ENCODE peak calls at places on chromosomes 16 and 17, in ten cellular contexts. One of them, this sample, is unnamed.

GRCh38 chr17:3683054-3683511 is 12.9 kb downstream of the P2RX5 start:
- DNase-seq in GM03348: peak
- DNase-seq in iris pigment epithelial cell: no peak
- DNase-seq in T-helper 9 cell: peak
- DNase-seq in LoVo: no peak
- DNase-seq in stomach: peak
- DNase-seq in activated CD4-positive, alpha-beta T cell treated with anti-CD3 and anti-CD28 coated beads for 24 hours: peak
- DNase-seq in left ventricle myocardium inferior: no peak
- DNase-seq in hypothalamus: no peak
- DNase-seq in CD4-positive, alpha-beta T cell: peak
- DNase-seq in this sample: peak

GRCh38 chr17:83199500-83200201 is 120.2 kb downstream of the METRNL start:
- DNase-seq in iris pigment epithelial cell: no peak
- DNase-seq in GM03348: peak
- DNase-seq in CD4-positive, alpha-beta T cell: no peak
- DNase-seq in stomach: peak
- DNase-seq in T-helper 9 cell: no peak
- DNase-seq in activated CD4-positive, alpha-beta T cell treated with anti-CD3 and anti-CD28 coated beads for 24 hours: peak
- DNase-seq in left ventricle myocardium inferior: peak
- DNase-seq in LoVo: no peak
- DNase-seq in hypothalamus: no peak
- DNase-seq in this sample: no peak

GRCh38 chr17:60102632-60103047 is 23.9 kb upstream of the HEATR6 start:
- DNase-seq in GM03348: peak
- DNase-seq in left ventricle myocardium inferior: no peak
- DNase-seq in iris pigment epithelial cell: peak
- DNase-seq in CD4-positive, alpha-beta T cell: peak
- DNase-seq in LoVo: peak
- DNase-seq in stomach: no peak
- DNase-seq in activated CD4-positive, alpha-beta T cell treated with anti-CD3 and anti-CD28 coated beads for 24 hours: no peak
- DNase-seq in T-helper 9 cell: no peak
- DNase-seq in hypothalamus: no peak
- DNase-seq in this sample: no peak

GRCh38 chr16:20385844-20386832 is 18.4 kb downstream of the PDILT start:
- DNase-seq in stomach: peak
- DNase-seq in activated CD4-positive, alpha-beta T cell treated with anti-CD3 and anti-CD28 coated beads for 24 hours: peak
- DNase-seq in GM03348: peak
- DNase-seq in LoVo: peak
- DNase-seq in hypothalamus: peak
- DNase-seq in left ventricle myocardium inferior: peak
- DNase-seq in iris pigment epithelial cell: peak
- DNase-seq in CD4-positive, alpha-beta T cell: peak
- DNase-seq in T-helper 9 cell: peak
- DNase-seq in this sample: peak

GRCh38 chr16:1336619-1337018 is 3.2 kb downstream of the BAIAP3 start:
- DNase-seq in left ventricle myocardium inferior: no peak
- DNase-seq in GM03348: no peak
- DNase-seq in CD4-positive, alpha-beta T cell: no peak
- DNase-seq in activated CD4-positive, alpha-beta T cell treated with anti-CD3 and anti-CD28 coated beads for 24 hours: no peak
- DNase-seq in hypothalamus: no peak
- DNase-seq in LoVo: no peak
- DNase-seq in T-helper 9 cell: no peak
- DNase-seq in iris pigment epithelial cell: no peak
- DNase-seq in stomach: no peak
- DNase-seq in this sample: no peak

GRCh38 chr16:23145608-23146007 is 3.6 kb downstream of the USP31 start:
- DNase-seq in iris pigment epithelial cell: peak
- DNase-seq in activated CD4-positive, alpha-beta T cell treated with anti-CD3 and anti-CD28 coated beads for 24 hours: no peak
- DNase-seq in CD4-positive, alpha-beta T cell: no peak
- DNase-seq in LoVo: no peak
- DNase-seq in left ventricle myocardium inferior: no peak
- DNase-seq in stomach: no peak
- DNase-seq in hypothalamus: no peak
- DNase-seq in T-helper 9 cell: no peak
- DNase-seq in GM03348: peak
- DNase-seq in this sample: peak

GRCh38 chr17:15883617-15884111 is 61.3 kb upstream of the ADORA2B start:
- DNase-seq in activated CD4-positive, alpha-beta T cell treated with anti-CD3 and anti-CD28 coated beads for 24 hours: no peak
- DNase-seq in GM03348: no peak
- DNase-seq in iris pigment epithelial cell: peak
- DNase-seq in T-helper 9 cell: no peak
- DNase-seq in LoVo: peak
- DNase-seq in CD4-positive, alpha-beta T cell: no peak
- DNase-seq in left ventricle myocardium inferior: no peak
- DNase-seq in stomach: no peak
- DNase-seq in hypothalamus: no peak
- DNase-seq in this sample: no peak

GRCh38 chr16:80806957-80807356 is 2.6 kb upstream of the CDYL2 start:
- DNase-seq in GM03348: peak
- DNase-seq in left ventricle myocardium inferior: no peak
- DNase-seq in CD4-positive, alpha-beta T cell: no peak
- DNase-seq in T-helper 9 cell: no peak
- DNase-seq in activated CD4-positive, alpha-beta T cell treated with anti-CD3 and anti-CD28 coated beads for 24 hours: peak
- DNase-seq in stomach: no peak
- DNase-seq in iris pigment epithelial cell: peak
- DNase-seq in LoVo: peak
- DNase-seq in hypothalamus: no peak
- DNase-seq in this sample: no peak

GRCh38 chr16:58638148-58639036 is 8.8 kb upstream of the CNOT1 start:
- DNase-seq in CD4-positive, alpha-beta T cell: no peak
- DNase-seq in iris pigment epithelial cell: peak
- DNase-seq in stomach: peak
- DNase-seq in left ventricle myocardium inferior: peak
- DNase-seq in GM03348: peak
- DNase-seq in hypothalamus: no peak
- DNase-seq in T-helper 9 cell: no peak
- DNase-seq in activated CD4-positive, alpha-beta T cell treated with anti-CD3 and anti-CD28 coated beads for 24 hours: no peak
- DNase-seq in LoVo: peak
- DNase-seq in this sample: peak

GRCh38 chr16:61148930-61149329 is 887.3 kb downstream of the CDH8 start:
- DNase-seq in LoVo: no peak
- DNase-seq in activated CD4-positive, alpha-beta T cell treated with anti-CD3 and anti-CD28 coated beads for 24 hours: no peak
- DNase-seq in left ventricle myocardium inferior: no peak
- DNase-seq in iris pigment epithelial cell: no peak
- DNase-seq in hypothalamus: no peak
- DNase-seq in GM03348: no peak
- DNase-seq in stomach: no peak
- DNase-seq in CD4-positive, alpha-beta T cell: no peak
- DNase-seq in T-helper 9 cell: no peak
- DNase-seq in this sample: no peak

GRCh38 chr16:13702614-13703013 is 217.3 kb upstream of the ERCC4 start:
- DNase-seq in activated CD4-positive, alpha-beta T cell treated with anti-CD3 and anti-CD28 coated beads for 24 hours: no peak
- DNase-seq in stomach: no peak
- DNase-seq in LoVo: no peak
- DNase-seq in T-helper 9 cell: no peak
- DNase-seq in iris pigment epithelial cell: no peak
- DNase-seq in CD4-positive, alpha-beta T cell: no peak
- DNase-seq in hypothalamus: no peak
- DNase-seq in GM03348: no peak
- DNase-seq in left ventricle myocardium inferior: no peak
- DNase-seq in this sample: no peak

GRCh38 chr17:44549736-44550135 is 7.5 kb upstream of the FZD2 start:
- DNase-seq in activated CD4-positive, alpha-beta T cell treated with anti-CD3 and anti-CD28 coated beads for 24 hours: no peak
- DNase-seq in GM03348: no peak
- DNase-seq in T-helper 9 cell: no peak
- DNase-seq in hypothalamus: no peak
- DNase-seq in stomach: no peak
- DNase-seq in LoVo: no peak
- DNase-seq in left ventricle myocardium inferior: no peak
- DNase-seq in iris pigment epithelial cell: no peak
- DNase-seq in CD4-positive, alpha-beta T cell: no peak
- DNase-seq in this sample: no peak

GRCh38 chr17:7997186-7997585 is 5.2 kb upstream of the GUCY2D start:
- DNase-seq in LoVo: no peak
- DNase-seq in GM03348: no peak
- DNase-seq in stomach: peak
- DNase-seq in iris pigment epithelial cell: peak
- DNase-seq in activated CD4-positive, alpha-beta T cell treated with anti-CD3 and anti-CD28 coated beads for 24 hours: no peak
- DNase-seq in CD4-positive, alpha-beta T cell: no peak
- DNase-seq in hypothalamus: no peak
- DNase-seq in T-helper 9 cell: no peak
- DNase-seq in left ventricle myocardium inferior: peak
- DNase-seq in this sample: peak

GRCh38 chr16:86580063-86580797 is 1.9 kb downstream of the FOXL1 start:
- DNase-seq in stomach: no peak
- DNase-seq in iris pigment epithelial cell: no peak
- DNase-seq in T-helper 9 cell: no peak
- DNase-seq in activated CD4-positive, alpha-beta T cell treated with anti-CD3 and anti-CD28 coated beads for 24 hours: no peak
- DNase-seq in LoVo: no peak
- DNase-seq in left ventricle myocardium inferior: no peak
- DNase-seq in hypothalamus: no peak
- DNase-seq in GM03348: no peak
- DNase-seq in CD4-positive, alpha-beta T cell: no peak
- DNase-seq in this sample: no peak

GRCh38 chr17:38584350-38584925 is 21.3 kb downstream of the SRCIN1 start:
- DNase-seq in iris pigment epithelial cell: peak
- DNase-seq in LoVo: peak
- DNase-seq in left ventricle myocardium inferior: peak
- DNase-seq in GM03348: peak
- DNase-seq in activated CD4-positive, alpha-beta T cell treated with anti-CD3 and anti-CD28 coated beads for 24 hours: peak
- DNase-seq in stomach: peak
- DNase-seq in CD4-positive, alpha-beta T cell: peak
- DNase-seq in hypothalamus: peak
- DNase-seq in T-helper 9 cell: peak
- DNase-seq in this sample: peak

GRCh38 chr17:67824735-67825626 is at the start of gene BPTF:
- DNase-seq in LoVo: peak
- DNase-seq in CD4-positive, alpha-beta T cell: peak
- DNase-seq in GM03348: peak
- DNase-seq in iris pigment epithelial cell: peak
- DNase-seq in T-helper 9 cell: peak
- DNase-seq in stomach: peak
- DNase-seq in hypothalamus: peak
- DNase-seq in left ventricle myocardium inferior: peak
- DNase-seq in activated CD4-positive, alpha-beta T cell treated with anti-CD3 and anti-CD28 coated beads for 24 hours: peak
- DNase-seq in this sample: peak

GRCh38 chr17:74408830-74409229 is 23.1 kb upstream of the GPRC5C start:
- DNase-seq in activated CD4-positive, alpha-beta T cell treated with anti-CD3 and anti-CD28 coated beads for 24 hours: no peak
- DNase-seq in GM03348: no peak
- DNase-seq in hypothalamus: no peak
- DNase-seq in left ventricle myocardium inferior: no peak
- DNase-seq in stomach: peak
- DNase-seq in LoVo: no peak
- DNase-seq in CD4-positive, alpha-beta T cell: no peak
- DNase-seq in T-helper 9 cell: no peak
- DNase-seq in iris pigment epithelial cell: no peak
- DNase-seq in this sample: no peak

GRCh38 chr17:62869885-62870580 is 61.9 kb upstream of the MARCHF10 start:
- DNase-seq in GM03348: peak
- DNase-seq in activated CD4-positive, alpha-beta T cell treated with anti-CD3 and anti-CD28 coated beads for 24 hours: no peak
- DNase-seq in LoVo: no peak
- DNase-seq in hypothalamus: no peak
- DNase-seq in T-helper 9 cell: no peak
- DNase-seq in iris pigment epithelial cell: peak
- DNase-seq in left ventricle myocardium inferior: no peak
- DNase-seq in stomach: no peak
- DNase-seq in CD4-positive, alpha-beta T cell: no peak
- DNase-seq in this sample: no peak

GRCh38 chr16:88782454-88783390 is 2.3 kb downstream of the PIEZO1 start:
- DNase-seq in activated CD4-positive, alpha-beta T cell treated with anti-CD3 and anti-CD28 coated beads for 24 hours: peak
- DNase-seq in stomach: no peak
- DNase-seq in T-helper 9 cell: peak
- DNase-seq in CD4-positive, alpha-beta T cell: no peak
- DNase-seq in GM03348: peak
- DNase-seq in left ventricle myocardium inferior: no peak
- DNase-seq in iris pigment epithelial cell: peak
- DNase-seq in LoVo: no peak
- DNase-seq in hypothalamus: peak
- DNase-seq in this sample: no peak

GRCh38 chr16:84423416-84423837 is 55.1 kb downstream of the ATP2C2 start:
- DNase-seq in CD4-positive, alpha-beta T cell: no peak
- DNase-seq in left ventricle myocardium inferior: no peak
- DNase-seq in hypothalamus: no peak
- DNase-seq in LoVo: no peak
- DNase-seq in T-helper 9 cell: no peak
- DNase-seq in stomach: no peak
- DNase-seq in iris pigment epithelial cell: peak
- DNase-seq in GM03348: peak
- DNase-seq in activated CD4-positive, alpha-beta T cell treated with anti-CD3 and anti-CD28 coated beads for 24 hours: no peak
- DNase-seq in this sample: no peak

GRCh38 chr17:38907930-38908675 is 17.3 kb upstream of the LASP1NB start:
- DNase-seq in stomach: no peak
- DNase-seq in left ventricle myocardium inferior: peak
- DNase-seq in iris pigment epithelial cell: no peak
- DNase-seq in GM03348: no peak
- DNase-seq in CD4-positive, alpha-beta T cell: no peak
- DNase-seq in T-helper 9 cell: no peak
- DNase-seq in activated CD4-positive, alpha-beta T cell treated with anti-CD3 and anti-CD28 coated beads for 24 hours: no peak
- DNase-seq in LoVo: no peak
- DNase-seq in hypothalamus: no peak
- DNase-seq in this sample: no peak

GRCh38 chr17:55120651-55121050 is 144.1 kb upstream of the HLF start:
- DNase-seq in iris pigment epithelial cell: no peak
- DNase-seq in LoVo: no peak
- DNase-seq in GM03348: no peak
- DNase-seq in left ventricle myocardium inferior: no peak
- DNase-seq in T-helper 9 cell: no peak
- DNase-seq in stomach: no peak
- DNase-seq in activated CD4-positive, alpha-beta T cell treated with anti-CD3 and anti-CD28 coated beads for 24 hours: no peak
- DNase-seq in CD4-positive, alpha-beta T cell: no peak
- DNase-seq in hypothalamus: no peak
- DNase-seq in this sample: no peak

GRCh38 chr16:3112881-3113574 is 642 bp downstream of the ZNF205 start:
- DNase-seq in T-helper 9 cell: no peak
- DNase-seq in hypothalamus: no peak
- DNase-seq in GM03348: no peak
- DNase-seq in iris pigment epithelial cell: no peak
- DNase-seq in stomach: no peak
- DNase-seq in LoVo: no peak
- DNase-seq in left ventricle myocardium inferior: no peak
- DNase-seq in CD4-positive, alpha-beta T cell: no peak
- DNase-seq in activated CD4-positive, alpha-beta T cell treated with anti-CD3 and anti-CD28 coated beads for 24 hours: no peak
- DNase-seq in this sample: no peak

GRCh38 chr16:66414891-66415290 is 12.2 kb upstream of the BEAN1 start:
- DNase-seq in hypothalamus: no peak
- DNase-seq in iris pigment epithelial cell: peak
- DNase-seq in GM03348: peak
- DNase-seq in activated CD4-positive, alpha-beta T cell treated with anti-CD3 and anti-CD28 coated beads for 24 hours: no peak
- DNase-seq in CD4-positive, alpha-beta T cell: no peak
- DNase-seq in T-helper 9 cell: no peak
- DNase-seq in left ventricle myocardium inferior: no peak
- DNase-seq in stomach: no peak
- DNase-seq in LoVo: no peak
- DNase-seq in this sample: no peak

GRCh38 chr17:38447502-38448095 is 19.3 kb downstream of the ARHGAP23 start:
- DNase-seq in hypothalamus: no peak
- DNase-seq in left ventricle myocardium inferior: no peak
- DNase-seq in stomach: no peak
- DNase-seq in CD4-positive, alpha-beta T cell: no peak
- DNase-seq in iris pigment epithelial cell: no peak
- DNase-seq in LoVo: no peak
- DNase-seq in T-helper 9 cell: no peak
- DNase-seq in activated CD4-positive, alpha-beta T cell treated with anti-CD3 and anti-CD28 coated beads for 24 hours: no peak
- DNase-seq in GM03348: no peak
- DNase-seq in this sample: peak

GRCh38 chr17:31148205-31148604 is 53.4 kb downstream of the NF1 start:
- DNase-seq in GM03348: no peak
- DNase-seq in LoVo: no peak
- DNase-seq in left ventricle myocardium inferior: no peak
- DNase-seq in stomach: no peak
- DNase-seq in T-helper 9 cell: no peak
- DNase-seq in hypothalamus: no peak
- DNase-seq in CD4-positive, alpha-beta T cell: no peak
- DNase-seq in activated CD4-positive, alpha-beta T cell treated with anti-CD3 and anti-CD28 coated beads for 24 hours: no peak
- DNase-seq in iris pigment epithelial cell: no peak
- DNase-seq in this sample: no peak

GRCh38 chr16:83046664-83047063 is 419.9 kb downstream of the CDH13 start:
- DNase-seq in hypothalamus: no peak
- DNase-seq in LoVo: no peak
- DNase-seq in GM03348: no peak
- DNase-seq in activated CD4-positive, alpha-beta T cell treated with anti-CD3 and anti-CD28 coated beads for 24 hours: no peak
- DNase-seq in left ventricle myocardium inferior: no peak
- DNase-seq in T-helper 9 cell: no peak
- DNase-seq in iris pigment epithelial cell: no peak
- DNase-seq in CD4-positive, alpha-beta T cell: no peak
- DNase-seq in stomach: no peak
- DNase-seq in this sample: no peak

GRCh38 chr16:67258160-67258835 is 9.5 kb downstream of the SLC9A5 start:
- DNase-seq in LoVo: no peak
- DNase-seq in T-helper 9 cell: no peak
- DNase-seq in activated CD4-positive, alpha-beta T cell treated with anti-CD3 and anti-CD28 coated beads for 24 hours: no peak
- DNase-seq in CD4-positive, alpha-beta T cell: no peak
- DNase-seq in hypothalamus: no peak
- DNase-seq in left ventricle myocardium inferior: no peak
- DNase-seq in stomach: no peak
- DNase-seq in iris pigment epithelial cell: no peak
- DNase-seq in GM03348: no peak
- DNase-seq in this sample: no peak